ENCODE peak calls at places on chromosomes 3 and 15, in seven cellular contexts. O is IMR-90, F is GM20000, Q is A172, X is memory B cell, H is upper lobe of right lung, I is epithelial cell of esophagus. Y is an unnamed sample.

GRCh38 chr3:152197451-152197850 is 71.3 kb upstream of the MBNL1 start:
- DNase-seq in O (peak; percentile 50), F (no peak), Q (no peak), X (no peak), H (no peak), I (no peak), Y (no peak)

GRCh38 chr15:58934521-58934920 is 1.0 kb upstream of the SLTM start:
- DNase-seq in O (no peak), F (no peak), Q (peak; percentile 22), X (no peak), H (no peak), I (peak; percentile 24), Y (no peak)

GRCh38 chr3:179083977-179084376 is 12.4 kb upstream of the ZMAT3 start:
- DNase-seq in O (no peak), F (no peak), Q (no peak), X (no peak), H (no peak), I (no peak), Y (no peak)

GRCh38 chr3:182618085-182618732 is 175.1 kb upstream of the ATP11B start:
- DNase-seq in O (no peak), F (no peak), Q (peak; percentile 47), X (no peak), H (no peak), I (peak; percentile 67), Y (no peak)

GRCh38 chr15:82098674-82099073 is 52.9 kb upstream of the MEX3B start:
- DNase-seq in O (no peak), F (no peak), Q (no peak), X (no peak), H (no peak), I (no peak), Y (no peak)

GRCh38 chr3:84904819-84905555 is 53.8 kb upstream of the CADM2 start:
- DNase-seq in O (no peak), F (no peak), Q (no peak), X (no peak), H (no peak), I (no peak), Y (no peak)

GRCh38 chr3:62379206-62379834 is 6.0 kb upstream of the FEZF2 start:
- DNase-seq in O (no peak), F (no peak), Q (no peak), X (no peak), H (no peak), I (no peak), Y (no peak)

GRCh38 chr3:107957506-107957905 is 133.3 kb downstream of the CD47 start:
- DNase-seq in O (no peak), F (no peak), Q (no peak), X (no peak), H (no peak), I (no peak), Y (no peak)

GRCh38 chr3:118089563-118089962 is 945.1 kb downstream of the IGSF11 start:
- DNase-seq in O (peak; percentile 60), F (no peak), Q (no peak), X (no peak), H (no peak), I (peak; percentile 95), Y (peak; percentile 50)

Y was measured in epithelial cell of prostate.